ENCODE peak calls at places on chromosomes 7 and 10, in six cellular contexts. I is progenitor cell of endocrine pancreas; J is endothelial cell of umbilical vein; Q is activated CD8-positive, alpha-beta T cell treated with anti-CD3 and anti-CD28 coated beads for 36 hours; V is osteoblast; L is epithelial cell of esophagus. N is an unnamed sample.

GRCh38 chr7:155669717-155670505 is 25.4 kb downstream of the RBM33 start:
- DNase-seq in J (peak), V (peak), I (no peak), Q (no peak), L (peak), N (no peak)

GRCh38 chr10:95133016-95133752 is 60.9 kb upstream of the ACSM6 start:
- DNase-seq in I (peak), J (peak), L (peak), Q (peak), V (no peak), N (peak)

GRCh38 chr7:118149394-118149793 is 34.6 kb upstream of the LSM8 start:
- DNase-seq in V (no peak), I (no peak), L (no peak), Q (no peak), J (no peak), N (no peak)

GRCh38 chr10:49521062-49521461 is 17.9 kb downstream of the ERCC6 start:
- DNase-seq in I (no peak), V (no peak), L (no peak), J (no peak), Q (no peak), N (no peak)

GRCh38 chr7:34041716-34042115 is 136.4 kb downstream of the BMPER start:
- DNase-seq in Q (no peak), J (no peak), I (no peak), L (no peak), V (peak), N (no peak)

GRCh38 chr10:62635127-62635526 is 169.4 kb upstream of the ADO start:
- DNase-seq in Q (no peak), L (no peak), V (no peak), I (no peak), J (no peak), N (no peak)

GRCh38 chr7:51023547-51023946 is 240.9 kb upstream of the GRB10 start:
- DNase-seq in V (no peak), L (no peak), J (no peak), I (peak), Q (no peak), N (no peak)

GRCh38 chr7:49817251-49817650 is 43.8 kb downstream of the VWC2 start:
- DNase-seq in V (no peak), I (no peak), J (no peak), L (no peak), Q (no peak), N (no peak)

GRCh38 chr10:44956717-44957706 is 2.6 kb upstream of the RASSF4 start:
- DNase-seq in Q (no peak), V (peak), L (no peak), J (no peak), I (no peak), N (no peak)

GRCh38 chr7:69108041-69108440 is 490.2 kb upstream of the AUTS2 start:
- DNase-seq in J (no peak), Q (no peak), I (no peak), L (no peak), V (no peak), N (no peak)

GRCh38 chr10:62528441-62528840 is 154.3 kb downstream of the ZNF365 start:
- DNase-seq in J (no peak), L (no peak), I (no peak), V (no peak), Q (no peak), N (peak)

GRCh38 chr10:130751106-130751840 is 560.2 kb downstream of the TCERG1L start:
- DNase-seq in I (no peak), J (no peak), V (no peak), L (no peak), Q (no peak), N (no peak)

GRCh38 chr10:71218046-71218832 is 5.9 kb downstream of the UNC5B start:
- DNase-seq in I (no peak), L (peak), J (peak), Q (no peak), V (no peak), N (no peak)

GRCh38 chr7:7883394-7883793 is 85.2 kb upstream of the GLCCI1 start:
- DNase-seq in V (no peak), I (no peak), L (no peak), J (no peak), Q (no peak), N (no peak)

GRCh38 chr7:29401827-29402226 is 161.8 kb upstream of the PRR15 start:
- DNase-seq in J (no peak), L (no peak), V (no peak), I (no peak), Q (no peak), N (no peak)

GRCh38 chr10:123134915-123135414 is 805 bp upstream of the HMX3 start:
- DNase-seq in I (no peak), J (no peak), L (no peak), Q (no peak), V (peak), N (peak)

GRCh38 chr10:62471718-62472117 is 97.5 kb downstream of the ZNF365 start:
- DNase-seq in Q (no peak), J (no peak), I (no peak), V (peak), L (no peak), N (no peak)

GRCh38 chr10:16944081-16944922 is 127.1 kb upstream of the RSU1 start:
- DNase-seq in V (no peak), I (no peak), Q (no peak), L (no peak), J (peak), N (no peak)

GRCh38 chr7:53811555-53812079 is 730.6 kb upstream of the VSTM2A start:
- DNase-seq in L (no peak), J (no peak), I (no peak), V (no peak), Q (no peak), N (no peak)

GRCh38 chr7:83824214-83824613 is 175.3 kb upstream of the SEMA3E start:
- DNase-seq in L (peak), I (no peak), J (peak), V (peak), Q (no peak), N (no peak)

GRCh38 chr7:133047321-133047720 is 34.6 kb downstream of the CHCHD3 start:
- DNase-seq in V (no peak), L (no peak), I (no peak), Q (no peak), J (no peak), N (no peak)

GRCh38 chr7:12715372-12716133 is 28.1 kb downstream of the ARL4A start:
- DNase-seq in I (no peak), L (peak), Q (peak), J (peak), V (peak), N (no peak)

GRCh38 chr10:88271736-88272135 is 311.4 kb downstream of the RNLS start:
- DNase-seq in L (peak), J (no peak), I (no peak), Q (peak), V (no peak), N (no peak)

GRCh38 chr7:101677421-101678137 is 48.5 kb upstream of the MYL10 start:
- DNase-seq in V (no peak), Q (no peak), I (no peak), J (peak), L (peak), N (no peak)

GRCh38 chr7:148849393-148850098 is 34.5 kb downstream of the EZH2 start:
- DNase-seq in I (no peak), Q (no peak), J (no peak), V (no peak), L (no peak), N (no peak)

GRCh38 chr7:158388928-158389327 is 198.7 kb downstream of the PTPRN2 start:
- DNase-seq in Q (no peak), L (no peak), J (no peak), I (no peak), V (no peak), N (no peak)

GRCh38 chr7:2936301-2936700 is 92.2 kb upstream of the GNA12 start:
- DNase-seq in L (no peak), V (no peak), I (no peak), J (no peak), Q (no peak), N (no peak)

GRCh38 chr10:5159126-5159525 is 25.8 kb downstream of the AKR1C8 start:
- DNase-seq in J (no peak), V (no peak), I (no peak), L (peak), Q (no peak), N (no peak)

GRCh38 chr10:12628964-12629766 is 279.8 kb downstream of the CAMK1D start:
- DNase-seq in V (peak), I (no peak), Q (peak), L (no peak), J (no peak), N (no peak)

GRCh38 chr7:80876894-80877414 is 41.9 kb downstream of the SEMA3C start:
- DNase-seq in I (no peak), Q (no peak), J (no peak), L (no peak), V (no peak), N (no peak)

GRCh38 chr7:100710452-100710851 is 4.5 kb downstream of the POP7 start:
- DNase-seq in V (no peak), L (no peak), I (no peak), J (no peak), Q (no peak), N (no peak)

DNA sequence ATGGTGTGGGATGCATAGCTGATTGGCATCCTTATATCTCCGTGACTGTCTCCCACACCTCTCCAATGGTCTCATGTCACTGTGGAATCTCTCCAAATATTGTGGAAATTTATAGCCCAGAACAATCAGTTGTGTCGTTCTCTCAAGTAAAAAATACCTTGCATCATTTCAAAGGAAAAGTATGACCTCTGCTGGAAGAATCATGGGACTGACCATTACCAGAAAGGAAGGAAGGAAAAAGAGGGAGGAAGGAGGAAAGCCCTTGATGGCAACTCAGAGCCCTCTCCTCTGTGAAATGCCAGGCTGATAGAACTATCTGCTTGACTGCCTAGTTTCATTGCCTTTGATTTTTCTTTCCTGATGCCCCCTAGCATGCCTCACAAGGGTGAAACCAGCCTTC is 76.3 kb downstream of the FOXI2 start:
- DNase-seq in L (no peak), J (peak), Q (no peak), V (no peak), I (no peak), N (no peak)
- TF ChIP-seq CTCF in L (no peak), J (no peak), Q (no peak), V (peak), I (peak), N (no peak)

GRCh38 chr7:95929710-95930295 is 157.4 kb downstream of the DYNC1I1 start:
- DNase-seq in Q (no peak), V (no peak), I (no peak), L (no peak), J (no peak), N (no peak)
- TF ChIP-seq CTCF in Q (no peak), V (no peak), I (no peak), L (no peak), J (no peak), N (no peak)

DNA sequence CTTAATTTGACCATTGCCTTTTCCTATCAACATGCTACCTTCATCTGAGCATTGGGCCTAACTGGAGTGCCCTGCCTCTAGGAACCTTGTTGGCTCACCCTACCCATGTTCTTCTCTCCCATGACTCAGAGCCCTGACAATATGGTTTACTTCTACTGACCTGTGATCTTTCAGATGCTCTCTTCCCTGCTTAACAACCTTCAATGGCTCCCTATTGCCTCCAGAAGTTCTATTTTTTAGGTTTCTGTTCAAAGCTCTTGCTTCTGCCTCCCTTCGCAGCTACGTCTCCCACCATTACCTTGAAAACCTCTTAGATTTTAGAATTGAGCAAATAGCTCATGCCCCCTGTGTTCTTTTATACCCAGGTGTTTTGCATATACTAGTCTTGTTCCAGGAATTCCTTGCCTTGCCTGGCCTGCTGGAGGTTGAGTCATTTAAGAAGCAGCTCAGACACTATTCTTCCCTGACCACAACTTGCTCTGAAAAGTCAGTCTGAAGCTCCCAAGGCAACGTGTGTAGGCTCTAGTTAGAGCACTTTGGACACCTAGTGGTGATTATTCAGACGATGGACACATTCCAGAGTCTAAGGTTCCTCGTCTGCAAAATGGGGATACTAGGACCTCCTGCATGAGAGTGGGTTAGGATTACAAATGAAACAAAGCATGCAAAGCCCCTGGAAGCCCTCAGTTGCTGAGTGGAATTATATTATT is 64.4 kb upstream of the EMX2 start:
- DNase-seq in Q (no peak), J (peak), L (peak), I (no peak), V (peak), N (no peak)
- TF ChIP-seq CTCF in Q (no peak), J (no peak), L (peak), I (no peak), V (peak), N (no peak)

GRCh38 chr10:133187091-133187905 is 27.3 kb downstream of the KNDC1 start:
- DNase-seq in L (no peak), J (no peak), I (no peak), Q (no peak), V (no peak), N (no peak)
- TF ChIP-seq CTCF in L (no peak), J (no peak), I (no peak), Q (no peak), V (no peak), N (no peak)

GRCh38 chr7:1713502-1714484 is 43.7 kb downstream of the ELFN1 start:
- DNase-seq in I (peak), J (no peak), Q (no peak), V (peak), L (no peak), N (no peak)
- TF ChIP-seq CTCF in I (no peak), J (no peak), Q (no peak), V (no peak), L (no peak), N (no peak)

GRCh38 chr7:70585071-70585470 is 546.9 kb upstream of the GALNT17 start:
- DNase-seq in I (no peak), Q (peak), L (no peak), J (no peak), V (no peak), N (no peak)
- TF ChIP-seq CTCF in I (no peak), Q (no peak), L (peak), J (no peak), V (no peak), N (no peak)

GRCh38 chr10:78025685-78026364 is 3.5 kb downstream of the POLR3A start:
- DNase-seq in V (peak), Q (no peak), I (no peak), J (peak), L (peak), N (no peak)

GRCh38 chr10:78023741-78024140 is 5.6 kb downstream of the POLR3A start:
- DNase-seq in L (no peak), Q (no peak), V (no peak), J (no peak), I (no peak), N (no peak)

GRCh38 chr10:78015546-78015945 is 13.8 kb downstream of the POLR3A start:
- DNase-seq in J (no peak), I (no peak), V (no peak), L (no peak), Q (no peak), N (no peak)

GRCh38 chr10:78017856-78018255 is 11.5 kb downstream of the POLR3A start:
- DNase-seq in Q (no peak), J (no peak), I (no peak), L (no peak), V (no peak), N (no peak)

DNA sequence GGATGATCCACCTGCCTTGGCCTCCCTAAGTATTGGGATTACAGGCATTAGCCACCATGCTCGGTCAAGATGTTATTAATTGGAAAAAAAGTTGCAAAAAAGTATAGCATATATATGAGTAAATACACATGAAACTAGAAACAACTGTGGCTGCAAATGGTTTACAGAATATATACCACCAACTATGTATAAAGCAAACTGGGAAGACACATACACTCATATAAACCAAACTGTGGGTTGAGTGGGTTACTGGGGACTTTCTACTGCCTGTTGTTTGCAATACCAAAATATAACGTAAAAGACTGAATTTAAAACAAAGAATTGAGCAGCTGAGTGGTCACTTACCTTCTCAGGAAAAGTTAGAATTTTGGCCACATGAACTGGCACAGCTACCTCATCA is 8.1 kb downstream of the POLR3A start:
- DNase-seq in V (no peak), L (no peak), Q (no peak), J (no peak), I (no peak), N (no peak)
- TF ChIP-seq CTCF in V (no peak), L (no peak), Q (no peak), J (no peak), I (no peak), N (no peak)